ENCODE peak calls at places on chromosome 20, in nine cellular contexts. M is AG08395; P is left ventricle myocardium superior; G is Caki2; U is CD4-positive, alpha-beta memory T cell; Q is small intestine; R is cerebellar cortex; W is NCI-H2081; F is GM12878. J is an unnamed sample.

GRCh38 chr20:32019156-32019510 is 8.9 kb downstream of the CCM2L start:
- DNase-seq in U (no peak), F (no peak), G (peak; percentile 31), R (peak; percentile 26), W (no peak), M (no peak), P (no peak), Q (no peak), J (no peak)

GRCh38 chr20:31595654-31596411 is 9.3 kb upstream of the ID1 start:
- DNase-seq in P (peak; percentile 89), Q (peak; percentile 96), W (no peak), G (peak; percentile 98), F (no peak), U (no peak), R (peak; percentile 94), M (peak; percentile 93), J (peak; percentile 92)

GRCh38 chr20:10555865-10556308 is 117.9 kb downstream of the JAG1 start:
- DNase-seq in U (no peak), P (no peak), R (no peak), F (no peak), G (peak; percentile 86), M (peak; percentile 54), Q (no peak), W (no peak), J (no peak)

GRCh38 chr20:48760403-48760889 is 67.4 kb downstream of the PREX1 start:
- DNase-seq in U (peak; percentile 84), G (peak; percentile 51), M (peak; percentile 53), P (no peak), F (no peak), Q (peak; percentile 78), W (no peak), R (no peak), J (peak; percentile 32)

GRCh38 chr20:25987073-25987927 is 290.6 kb upstream of the ZNF337 start:
- DNase-seq in M (peak; percentile 33), U (peak; percentile 68), P (peak; percentile 68), R (peak; percentile 48), W (peak; percentile 3), G (peak; percentile 26), Q (peak; percentile 8), F (no peak), J (peak; percentile 80)

GRCh38 chr20:56630506-56631317 is 1.6 kb downstream of the TFAP2C start:
- DNase-seq in P (peak; percentile 32), W (no peak), G (no peak), M (peak; percentile 53), F (no peak), Q (no peak), U (no peak), R (no peak), J (no peak)

GRCh38 chr20:49508435-49509199 is 26.1 kb upstream of the KCNB1 start:
- DNase-seq in G (peak; percentile 34), P (no peak), F (peak; percentile 7), Q (peak; percentile 11), R (peak; percentile 82), U (peak; percentile 18), W (peak; percentile 52), M (peak; percentile 61), J (no peak)

GRCh38 chr20:3243718-3244358 is 4.8 kb upstream of the SLC4A11 start:
- DNase-seq in P (no peak), R (no peak), G (no peak), W (no peak), M (no peak), U (no peak), F (no peak), Q (no peak), J (no peak)

GRCh38 chr20:49280463-49281058 is 2.7 kb upstream of the ZNFX1 start:
- DNase-seq in W (no peak), P (no peak), Q (no peak), R (no peak), G (no peak), U (no peak), M (no peak), F (no peak), J (no peak)

GRCh38 chr20:62647521-62648317 is 5.4 kb downstream of the SLCO4A1 start:
- DNase-seq in W (no peak), P (peak; percentile 61), M (no peak), G (no peak), R (no peak), U (no peak), Q (no peak), F (no peak), J (peak; percentile 24)

GRCh38 chr20:62807444-62808210 is 3.0 kb downstream of the OGFR start:
- DNase-seq in U (no peak), G (no peak), R (no peak), Q (no peak), M (no peak), F (no peak), P (no peak), W (no peak), J (no peak)

GRCh38 chr20:38171301-38172010 is 6.4 kb upstream of the TGM2 start:
- DNase-seq in Q (no peak), R (no peak), F (no peak), P (no peak), W (no peak), U (no peak), G (no peak), M (peak; percentile 25), J (no peak)

J was measured in heart left ventricle.